ENCODE peak calls at places on chromosomes 4 and X, in nine cellular contexts. D is amniotic stem cell; U is H9; O is CD4-positive, alpha-beta memory T cell; J is stimulated activated CD4-positive, alpha-beta T cell treated with anti-CD3 and anti-CD28 coated beads, Interleukin-1b, Interleukin-23, amount 100 ng/mL, for 1 hour; A is H7; W is NCI-H774; M is M059J; F is SJSA1. G is an unnamed sample.

GRCh38 chr4:20464381-20464780 is 212.7 kb downstream of the SLIT2 start:
- DNase-seq in W (no peak), A (no peak), M (peak), J (no peak), O (no peak), D (peak), U (no peak), F (no peak), G (peak)

GRCh38 chr4:141643557-141643956 is 7.2 kb downstream of the IL15 start:
- DNase-seq in U (no peak), O (no peak), A (no peak), F (no peak), J (no peak), D (no peak), W (no peak), M (peak), G (peak)

GRCh38 chrX:17923546-17923945 is 62.4 kb upstream of the RAI2 start:
- DNase-seq in D (no peak), O (no peak), F (no peak), U (no peak), J (no peak), A (no peak), M (no peak), W (no peak), G (no peak)

GRCh38 chrX:10174810-10175209 is 18.0 kb downstream of the CLCN4 start:
- DNase-seq in D (no peak), U (no peak), J (no peak), F (no peak), W (no peak), O (no peak), M (no peak), A (no peak), G (no peak)

GRCh38 chrX:71107762-71108360 is 1.3 kb upstream of the CXorf65 start:
- DNase-seq in F (no peak), D (no peak), M (no peak), A (no peak), O (peak), U (no peak), J (no peak), W (no peak), G (no peak)

GRCh38 chr4:138507527-138507926 is 265.4 kb upstream of the SLC7A11 start:
- DNase-seq in W (no peak), A (no peak), O (no peak), J (no peak), D (no peak), U (no peak), M (no peak), F (no peak), G (peak)

GRCh38 chr4:154939851-154940250 is 158.8 kb downstream of the RBM46 start:
- DNase-seq in O (no peak), W (no peak), F (no peak), A (no peak), J (no peak), U (no peak), D (no peak), M (no peak), G (no peak)

GRCh38 chrX:38804481-38805293 is 3.4 kb downstream of the MID1IP1 start:
- DNase-seq in M (peak), J (no peak), F (peak), U (no peak), A (peak), D (no peak), W (no peak), O (no peak), G (peak)

GRCh38 chrX:154738013-154738738 is 12.7 kb downstream of the GAB3 start:
- DNase-seq in M (peak), J (no peak), D (peak), F (peak), A (no peak), W (no peak), U (no peak), O (no peak), G (peak)

GRCh38 chr4:111108138-111108537 is 485.3 kb upstream of the PITX2 start:
- DNase-seq in W (no peak), F (no peak), O (no peak), U (no peak), D (no peak), J (no peak), A (no peak), M (no peak), G (no peak)

GRCh38 chr4:5399790-5400421 is 308.5 kb downstream of the EVC2 start:
- DNase-seq in U (peak), F (no peak), D (no peak), A (peak), J (no peak), M (no peak), W (no peak), O (no peak), G (peak)

GRCh38 chrX:72027024-72027913 is 104.4 kb downstream of the RTL5 start:
- DNase-seq in W (no peak), A (no peak), U (peak), J (no peak), D (no peak), M (no peak), O (no peak), F (no peak), G (no peak)

GRCh38 chrX:11427082-11428033 is 134.1 kb downstream of the AMELX start:
- DNase-seq in O (no peak), D (no peak), U (peak), M (no peak), W (no peak), A (peak), F (no peak), J (no peak), G (peak)

GRCh38 chrX:8204169-8204935 is 33.3 kb upstream of the VCX2 start:
- DNase-seq in A (no peak), J (no peak), U (no peak), W (no peak), D (no peak), M (peak), F (no peak), O (no peak), G (no peak)

GRCh38 chr4:121479801-121480200 is 99.0 kb upstream of the QRFPR start:
- DNase-seq in U (no peak), F (no peak), J (no peak), A (no peak), D (no peak), M (peak), W (no peak), O (no peak), G (no peak)

GRCh38 chrX:24760601-24761000 is 66.9 kb downstream of the POLA1 start:
- DNase-seq in F (no peak), J (no peak), D (no peak), M (peak), O (no peak), U (no peak), A (no peak), W (no peak), G (peak)

GRCh38 chrX:11759172-11759460 is 1.1 kb downstream of the MSL3 start:
- DNase-seq in W (no peak), U (no peak), A (no peak), O (no peak), M (no peak), D (no peak), F (no peak), J (no peak), G (no peak)

GRCh38 chr4:20813698-20814097 is 113.4 kb downstream of the PACRGL start:
- DNase-seq in J (no peak), O (no peak), A (no peak), M (no peak), F (no peak), D (no peak), U (no peak), W (no peak), G (peak)

GRCh38 chr4:142282870-142283431 is 563.1 kb downstream of the INPP4B start:
- DNase-seq in U (no peak), O (peak), J (no peak), D (no peak), M (no peak), A (no peak), F (no peak), W (no peak), G (no peak)

GRCh38 chrX:43655151-43655676 is 885 bp upstream of the MAOA start:
- DNase-seq in J (no peak), W (no peak), F (peak), M (peak), D (peak), U (peak), O (peak), A (peak), G (peak)

GRCh38 chr4:47154816-47155370 is 123.5 kb downstream of the GABRB1 start:
- DNase-seq in A (no peak), W (no peak), D (no peak), J (no peak), O (no peak), F (no peak), U (no peak), M (no peak), G (no peak)

GRCh38 chr4:53840643-53841042 is 223.8 kb downstream of the CHIC2 start:
- DNase-seq in M (peak), W (no peak), F (no peak), O (no peak), U (no peak), D (no peak), A (no peak), J (no peak), G (no peak)

GRCh38 chr4:74133786-74134499 is 24.0 kb upstream of the MTHFD2L start:
- DNase-seq in O (peak), A (peak), J (peak), D (peak), F (peak), U (peak), M (peak), W (peak), G (peak)

GRCh38 chrX:30282527-30282926 is 26.7 kb downstream of the NR0B1 start:
- DNase-seq in M (no peak), A (no peak), F (no peak), J (no peak), W (no peak), D (no peak), O (no peak), U (no peak), G (no peak)

GRCh38 chr4:98474408-98474844 is 184.0 kb downstream of the TSPAN5 start:
- DNase-seq in O (no peak), M (peak), W (no peak), D (no peak), J (no peak), U (no peak), A (no peak), F (peak), G (peak)

GRCh38 chrX:111244238-111244750 is 26.0 kb downstream of the CAPN6 start:
- DNase-seq in W (peak), U (no peak), O (peak), A (peak), M (peak), D (no peak), J (no peak), F (no peak), G (peak)

GRCh38 chr4:98027827-98028226 is 115.4 kb downstream of the STPG2 start:
- DNase-seq in W (no peak), A (peak), U (no peak), O (no peak), J (no peak), D (no peak), M (peak), F (no peak), G (peak)

GRCh38 chr4:52643846-52644245 is 15.3 kb downstream of the USP46 start:
- DNase-seq in W (peak), J (no peak), D (no peak), A (no peak), U (no peak), F (no peak), M (peak), O (no peak), G (peak)

GRCh38 chr4:74504212-74504611 is 59.3 kb downstream of the AREG start:
- DNase-seq in M (peak), D (no peak), A (no peak), F (no peak), W (no peak), O (no peak), J (no peak), U (no peak), G (peak)

GRCh38 chr4:4575284-4576211 is 33.7 kb upstream of the STX18 start:
- DNase-seq in U (peak), J (peak), O (peak), W (peak), D (no peak), F (peak), M (peak), A (peak), G (peak)

GRCh38 chrX:10395643-10396042 is 224.7 kb downstream of the MID1 start:
- DNase-seq in D (no peak), O (no peak), M (no peak), U (no peak), F (no peak), A (no peak), W (no peak), J (no peak), G (no peak)

GRCh38 chr4:57442834-57443291 is 332.7 kb upstream of the IGFBP7 start:
- DNase-seq in M (peak), O (no peak), F (no peak), D (no peak), J (no peak), A (peak), U (peak), W (peak), G (peak)

GRCh38 chr4:6692806-6693205 is 872 bp upstream of the S100P start:
- DNase-seq in U (no peak), J (no peak), O (no peak), D (no peak), W (no peak), A (peak), F (no peak), M (peak), G (no peak)